ENCODE peak calls at places on chromosomes 5 and 9, in six cellular contexts. J is GM12892, K is A549, Z is heart left ventricle, L is testis, D is stomach. M is an unnamed sample.
A peak's percentile ranks its signal among the peaks of the same experiment; 100 is the strongest.

GRCh38 chr5:132059043-132059695 is 1.3 kb upstream of the IL3 start:
- DNase-seq in J (no peak), D (peak; percentile 25), K (no peak), Z (peak; percentile 13), L (peak; percentile 7), M (no peak)

GRCh38 chr9:128123451-128124080 is 4.0 kb downstream of the PTGES2 start:
- DNase-seq in J (no peak), K (no peak), D (peak; percentile 11), Z (peak; percentile 13), L (no peak), M (peak; percentile 70)

GRCh38 chr9:96116275-96117051 is 185.5 kb downstream of the HSD17B3 start:
- DNase-seq in L (peak; percentile 52), J (no peak), K (no peak), Z (no peak), D (peak; percentile 78), M (peak; percentile 35)

GRCh38 chr9:100346836-100347235 is 5.9 kb downstream of the TEX10 start:
- DNase-seq in Z (no peak), L (no peak), J (no peak), D (no peak), K (no peak), M (no peak)

GRCh38 chr5:78512440-78512839 is 136.1 kb downstream of the LHFPL2 start:
- DNase-seq in D (no peak), J (no peak), L (no peak), K (no peak), Z (no peak), M (no peak)

GRCh38 chr9:76571288-76572204 is 112.6 kb downstream of the GCNT1 start:
- DNase-seq in D (no peak), K (no peak), J (no peak), L (no peak), Z (peak; percentile 29), M (no peak)

GRCh38 chr9:98255064-98255577 is 328 bp downstream of the TBC1D2 start:
- DNase-seq in K (no peak), L (peak; percentile 37), J (no peak), Z (no peak), D (peak; percentile 46), M (no peak)

GRCh38 chr9:127983847-127984289 is 3.1 kb upstream of the EEIG1 start:
- DNase-seq in D (no peak), K (no peak), L (no peak), Z (no peak), J (no peak), M (no peak)

GRCh38 chr5:56680731-56681130 is 134.6 kb upstream of the MAP3K1 start:
- DNase-seq in J (no peak), Z (no peak), L (no peak), K (no peak), D (no peak), M (no peak)

GRCh38 chr9:130118841-130119520 is 53.2 kb upstream of the NCS1 start:
- DNase-seq in J (no peak), Z (no peak), K (no peak), D (no peak), L (no peak), M (no peak)

GRCh38 chr9:136947955-136948510 is 3.0 kb downstream of the C8G start:
- DNase-seq in L (peak; percentile 71), D (peak; percentile 60), Z (peak; percentile 77), K (peak; percentile 71), J (no peak), M (peak; percentile 72)

GRCh38 chr9:118929317-118929716 is 439.9 kb downstream of the BRINP1 start:
- DNase-seq in Z (no peak), L (no peak), K (no peak), J (no peak), D (no peak), M (no peak)

GRCh38 chr9:120946259-120946658 is 19.7 kb upstream of the TRAF1 start:
- DNase-seq in D (no peak), L (no peak), Z (no peak), K (no peak), J (no peak), M (no peak)

GRCh38 chr5:124730381-124730780 is 16.1 kb downstream of the ZNF608 start:
- DNase-seq in L (no peak), D (no peak), Z (no peak), K (no peak), J (no peak), M (no peak)

GRCh38 chr9:115267788-115268187 is 149.8 kb upstream of the TNC start:
- DNase-seq in J (no peak), L (no peak), D (no peak), K (no peak), Z (no peak), M (no peak)

GRCh38 chr5:16539169-16539666 is 73.6 kb upstream of the ZNF622 start:
- DNase-seq in D (peak; percentile 29), Z (peak; percentile 91), L (peak; percentile 61), K (peak; percentile 65), J (no peak), M (peak; percentile 45)

GRCh38 chr9:6632516-6633328 is 12.8 kb downstream of the GLDC start:
- DNase-seq in L (no peak), D (no peak), Z (no peak), J (peak; percentile 84), K (no peak), M (no peak)

GRCh38 chr5:34583167-34583566 is 73.0 kb upstream of the RAI14 start:
- DNase-seq in D (no peak), K (no peak), J (no peak), Z (no peak), L (no peak), M (no peak)

GRCh38 chr9:107336718-107337360 is 53.8 kb downstream of the RAD23B start:
- DNase-seq in D (peak; percentile 73), K (no peak), J (no peak), L (no peak), Z (no peak), M (peak; percentile 65)

GRCh38 chr9:107333363-107333762 is 50.3 kb downstream of the RAD23B start:
- DNase-seq in D (no peak), J (no peak), L (no peak), K (no peak), Z (no peak), M (no peak)

GRCh38 chr9:107332883-107333282 is 49.8 kb downstream of the RAD23B start:
- DNase-seq in L (peak; percentile 53), K (no peak), J (no peak), D (no peak), Z (no peak), M (no peak)

GRCh38 chr9:107335331-107335730 is 52.3 kb downstream of the RAD23B start:
- DNase-seq in K (no peak), J (no peak), D (no peak), L (no peak), Z (no peak), M (no peak)

DNA sequence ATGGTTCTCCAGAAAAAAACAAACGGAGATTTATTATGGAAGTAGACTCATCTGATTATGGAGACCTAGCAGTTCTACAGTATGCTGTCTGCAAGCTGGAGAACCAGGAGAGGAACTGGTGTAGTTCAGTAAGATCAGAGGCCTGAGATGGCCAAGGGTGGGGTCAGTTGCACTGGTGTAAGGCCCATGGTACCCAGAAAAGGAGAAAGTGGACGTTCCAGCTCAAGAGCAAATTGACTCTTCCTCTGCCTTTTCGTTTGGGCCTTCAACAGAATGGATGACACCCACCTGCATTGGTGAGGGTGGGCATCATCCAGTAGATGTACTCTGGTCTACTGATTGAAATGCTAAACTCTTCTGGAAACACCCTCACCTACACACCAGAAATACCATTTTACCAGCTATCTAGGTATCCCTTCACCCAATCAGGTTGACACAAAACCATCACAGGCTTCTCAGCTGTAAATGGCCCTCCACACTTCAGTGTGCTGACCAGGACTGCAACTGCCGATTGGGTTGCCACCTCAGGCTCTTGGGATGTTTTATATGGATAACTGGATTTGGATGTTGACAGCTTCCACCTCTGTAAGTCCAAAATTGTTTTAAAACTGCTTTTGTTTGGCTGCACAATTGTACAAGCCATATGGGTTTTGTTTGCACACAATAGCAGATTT is 51.2 kb downstream of the RAD23B start:
- DNase-seq in L (no peak), D (no peak), K (no peak), Z (no peak), J (no peak), M (no peak)
- TF ChIP-seq POLR2A in L (no peak), D (no peak), K (no peak), Z (no peak), J (peak; percentile 10), M (no peak)

GRCh38 chr9:14300588-14300987 is 13.4 kb downstream of the NFIB start:
- DNase-seq in Z (no peak), L (no peak), J (no peak), K (no peak), D (no peak), M (no peak)

GRCh38 chr9:14296462-14296861 is 17.5 kb downstream of the NFIB start:
- DNase-seq in D (peak; percentile 87), L (no peak), Z (peak; percentile 67), K (no peak), J (no peak), M (no peak)

GRCh38 chr9:14301006-14301405 is 12.9 kb downstream of the NFIB start:
- DNase-seq in K (no peak), Z (no peak), D (no peak), J (no peak), L (no peak), M (no peak)

GRCh38 chr9:14301582-14301981 is 12.4 kb downstream of the NFIB start:
- DNase-seq in J (no peak), K (no peak), D (no peak), L (no peak), Z (no peak), M (no peak)

GRCh38 chr9:14298607-14299022 is 15.3 kb downstream of the NFIB start:
- DNase-seq in Z (no peak), J (no peak), D (no peak), K (no peak), L (no peak), M (no peak)
- TF ChIP-seq POLR2A in Z (no peak), J (no peak), D (no peak), K (no peak), L (no peak), M (no peak)

DNA sequence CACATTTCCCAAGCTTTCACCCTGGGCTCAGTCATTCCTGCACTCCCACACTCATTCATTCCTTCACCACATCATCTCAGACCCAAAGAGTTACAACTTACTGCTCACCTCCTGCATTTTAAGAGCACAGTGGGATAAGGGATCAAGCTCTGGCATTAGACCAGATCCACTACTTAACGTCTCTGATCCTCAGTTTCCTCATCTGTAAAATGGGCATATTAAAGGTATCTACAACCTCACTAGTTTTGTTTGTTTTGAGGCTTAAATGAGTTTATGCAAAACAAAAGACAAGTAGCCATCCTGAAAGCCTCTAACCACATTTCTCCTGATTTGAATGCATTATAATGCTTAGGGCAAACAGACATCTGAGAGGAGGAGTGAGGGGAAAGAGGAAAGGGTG is 77.6 kb downstream of the KLHL3 start:
- DNase-seq in J (no peak), D (no peak), K (no peak), L (no peak), Z (no peak), M (no peak)
- TF ChIP-seq POLR2A in J (no peak), D (no peak), K (no peak), L (no peak), Z (no peak), M (no peak)

GRCh38 chr9:3526903-3527652 is 1.3 kb upstream of the RFX3 start:
- DNase-seq in D (no peak), L (no peak), Z (no peak), K (peak; percentile 27), J (no peak), M (peak; percentile 21)

GRCh38 chr9:3525836-3526165 is at the start of gene RFX3:
- DNase-seq in L (peak; percentile 92), K (peak; percentile 69), D (peak; percentile 90), J (peak; percentile 50), Z (peak; percentile 92), M (peak; percentile 90)

GRCh38 chr9:3526166-3526902 is 533 bp upstream of the RFX3 start:
- DNase-seq in K (peak; percentile 56), Z (peak; percentile 89), J (peak; percentile 36), L (peak; percentile 92), D (peak; percentile 90), M (peak; percentile 98)

GRCh38 chr9:3527653-3527960 is 1.8 kb upstream of the RFX3 start:
- DNase-seq in J (no peak), D (no peak), K (no peak), Z (no peak), L (no peak), M (no peak)

GRCh38 chr9:3528466-3528865 is 2.7 kb upstream of the RFX3 start:
- DNase-seq in D (no peak), J (no peak), Z (no peak), L (no peak), K (no peak), M (no peak)
- TF ChIP-seq POLR2A in D (no peak), J (peak; percentile 68), Z (no peak), L (no peak), K (no peak), M (no peak)

M was measured in upper lobe of left lung.